ENCODE peak calls at places on chromosomes 2 and 18, in ten cellular contexts. Z is ovary; Y is tibial artery; T is right cardiac atrium; S is CD8-positive, alpha-beta T cell; Q is endothelial cell of umbilical vein; D is HL-60; L is aorta; N is GM23248; W is psoas muscle. H is an unnamed sample.
A peak's percentile ranks its signal among the peaks of the same experiment; 100 is the strongest.

GRCh38 chr2:65382776-65383357 is 49.5 kb downstream of the SPRED2 start:
- DNase-seq in D (peak; percentile 87), Q (no peak), N (peak; percentile 97), S (peak; percentile 78), W (peak; percentile 80), Y (peak; percentile 76), L (peak; percentile 89), Z (peak; percentile 70), T (peak; percentile 88), H (peak; percentile 52)

GRCh38 chr18:41128545-41128944 is 826.5 kb upstream of the PIK3C3 start:
- DNase-seq in S (no peak), L (no peak), D (no peak), Q (no peak), W (no peak), Y (no peak), Z (no peak), T (no peak), N (peak; percentile 47), H (no peak)

GRCh38 chr2:3696542-3696941 is 6.8 kb upstream of the DCDC2C start:
- DNase-seq in Q (no peak), N (no peak), W (no peak), S (no peak), L (no peak), Y (no peak), D (no peak), T (no peak), Z (no peak), H (no peak)

GRCh38 chr2:17401096-17401495 is 117.1 kb downstream of the RAD51AP2 start:
- DNase-seq in W (no peak), Q (no peak), T (no peak), S (no peak), L (no peak), D (no peak), Z (no peak), Y (no peak), N (no peak), H (no peak)

GRCh38 chr2:159086874-159087273 is 118.4 kb downstream of the TANC1 start:
- DNase-seq in S (no peak), Y (no peak), W (no peak), D (no peak), Q (peak; percentile 69), Z (no peak), N (no peak), L (no peak), T (no peak), H (no peak)

GRCh38 chr18:48412339-48412929 is 3.3 kb upstream of the ZBTB7C start:
- DNase-seq in W (no peak), S (no peak), T (no peak), Q (peak; percentile 28), Z (no peak), N (peak; percentile 66), Y (no peak), L (no peak), D (no peak), H (no peak)

GRCh38 chr2:200156140-200156858 is 150.2 kb upstream of the SPATS2L start:
- DNase-seq in N (peak; percentile 94), Y (peak; percentile 51), L (no peak), Z (no peak), T (peak; percentile 56), Q (peak; percentile 8), D (no peak), W (peak; percentile 56), S (no peak), H (no peak)

GRCh38 chr18:49613141-49613641 is 51.3 kb downstream of the LIPG start:
- DNase-seq in L (no peak), T (no peak), N (no peak), Z (no peak), S (no peak), Q (no peak), Y (no peak), D (no peak), W (no peak), H (no peak)

GRCh38 chr2:206556357-206556949 is 85.8 kb upstream of the FAM237A start:
- DNase-seq in D (peak; percentile 21), N (peak; percentile 57), S (no peak), Z (no peak), Y (no peak), L (no peak), Q (peak; percentile 72), T (no peak), W (no peak), H (no peak)

GRCh38 chr2:135258193-135258592 is 206.1 kb downstream of the RAB3GAP1 start:
- DNase-seq in N (no peak), Y (no peak), D (no peak), Z (no peak), T (no peak), S (no peak), L (no peak), Q (no peak), W (no peak), H (no peak)

GRCh38 chr18:12862467-12862866 is 21.6 kb downstream of the PTPN2 start:
- DNase-seq in T (no peak), W (no peak), Q (no peak), D (no peak), L (no peak), Z (no peak), S (no peak), Y (no peak), N (no peak), H (no peak)

GRCh38 chr2:126304147-126304546 is 351.8 kb upstream of the GYPC start:
- DNase-seq in D (no peak), Q (no peak), N (no peak), Z (no peak), Y (no peak), W (no peak), T (no peak), S (no peak), L (no peak), H (no peak)

GRCh38 chr2:176473177-176473576 is 203.9 kb downstream of the MTX2 start:
- DNase-seq in Z (peak; percentile 59), L (no peak), S (no peak), Q (peak; percentile 58), T (peak; percentile 66), Y (no peak), D (no peak), W (no peak), N (peak; percentile 77), H (no peak)

GRCh38 chr2:161134547-161135518 is 25.4 kb upstream of the TANK start:
- DNase-seq in W (no peak), Z (peak; percentile 37), S (no peak), T (peak; percentile 67), Q (peak; percentile 89), L (peak; percentile 50), N (no peak), Y (no peak), D (no peak), H (no peak)

GRCh38 chr2:68879296-68879695 is 8.1 kb upstream of the BMP10 start:
- DNase-seq in Q (peak; percentile 55), S (no peak), Z (no peak), T (no peak), Y (no peak), D (no peak), L (no peak), N (no peak), W (no peak), H (no peak)

GRCh38 chr2:128309341-128310093 is 9.2 kb downstream of the HS6ST1 start:
- DNase-seq in T (peak; percentile 73), S (no peak), Y (peak; percentile 23), N (no peak), Q (no peak), W (peak; percentile 88), L (no peak), Z (peak; percentile 72), D (no peak), H (no peak)

GRCh38 chr2:147382322-147382948 is 462.4 kb upstream of the ACVR2A start:
- DNase-seq in S (no peak), D (no peak), N (no peak), Z (no peak), Y (no peak), T (no peak), W (peak; percentile 43), L (no peak), Q (no peak), H (no peak)

GRCh38 chr2:188495990-188496431 is 204.3 kb downstream of the GULP1 start:
- DNase-seq in S (no peak), T (no peak), L (no peak), Y (no peak), N (peak; percentile 77), D (no peak), W (no peak), Z (no peak), Q (no peak), H (no peak)

DNA sequence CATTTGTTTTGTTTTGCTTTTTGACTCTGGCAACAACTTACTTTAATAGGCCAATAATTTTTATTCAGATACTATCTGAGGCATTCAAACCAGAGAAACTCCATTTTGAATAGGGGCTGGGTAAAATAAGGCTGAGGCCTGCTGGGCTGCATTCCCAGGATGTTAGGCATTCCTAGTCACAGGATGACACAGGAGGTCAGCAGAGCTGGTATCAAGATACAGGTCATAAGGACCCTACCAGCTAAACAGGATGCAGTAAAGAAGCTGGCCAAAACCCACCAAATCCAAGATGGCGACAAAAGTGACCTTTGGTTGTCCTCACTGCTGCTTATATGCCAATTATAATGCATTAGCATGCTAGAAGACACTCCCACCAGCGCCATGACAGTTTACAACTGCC is 102.2 kb upstream of the XPO1 start:
- DNase-seq in Z (no peak), L (no peak), S (no peak), T (no peak), N (no peak), W (no peak), D (no peak), Q (no peak), Y (no peak), H (no peak)
- H3K27ac ChIP-seq in Z (no peak overlapping the region), L (no peak overlapping the region), S (no peak overlapping the region), T (no peak overlapping the region), N (no peak overlapping the region), W (no peak overlapping the region), D (no peak overlapping the region), Q (no peak overlapping the region), Y (no peak overlapping the region), H (no peak overlapping the region)

DNA sequence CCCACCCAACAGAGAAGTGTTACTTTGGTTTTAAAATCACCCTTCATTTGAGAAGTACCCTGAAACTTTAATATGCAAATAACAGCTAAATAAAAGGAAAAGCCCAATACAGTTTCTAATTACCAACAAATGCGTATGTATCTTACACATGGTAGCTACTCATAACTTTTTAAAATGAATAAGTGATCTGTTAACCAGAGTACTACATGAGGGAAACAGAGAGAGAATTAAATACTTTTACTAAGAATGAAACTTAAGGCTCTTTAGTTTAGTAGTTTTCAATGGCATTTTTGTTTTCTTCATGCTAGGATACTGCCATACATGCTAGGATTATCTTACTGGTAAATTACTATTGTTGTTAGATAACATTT is 39.1 kb upstream of the NABP1 start:
- DNase-seq in T (no peak), W (no peak), Z (no peak), L (no peak), S (no peak), Q (no peak), Y (no peak), D (no peak), N (no peak), H (no peak)
- H3K27ac ChIP-seq in T (no peak overlapping the region), W (no peak overlapping the region), Z (no peak overlapping the region), L (no peak overlapping the region), S (no peak overlapping the region), Q (peak overlapping the region; percentile 77), Y (no peak overlapping the region), D (no peak overlapping the region), N (no peak overlapping the region), H (no peak overlapping the region)

GRCh38 chr2:9944330-9944758 is 7.1 kb upstream of the GRHL1 start:
- DNase-seq in S (no peak), Y (no peak), D (no peak), W (no peak), N (peak; percentile 64), T (no peak), L (no peak), Q (no peak), Z (no peak), H (no peak)
- H3K27ac ChIP-seq in S (no peak overlapping the region), Y (no peak overlapping the region), D (no peak overlapping the region), W (no peak overlapping the region), N (no peak overlapping the region), T (no peak overlapping the region), L (no peak overlapping the region), Q (no peak overlapping the region), Z (no peak overlapping the region), H (no peak overlapping the region)

GRCh38 chr2:182367401-182367800 is 59.4 kb downstream of the PDE1A start:
- DNase-seq in Z (no peak), S (no peak), Q (no peak), W (no peak), T (no peak), L (no peak), Y (no peak), D (no peak), N (no peak), H (no peak)
- H3K27ac ChIP-seq in Z (no peak overlapping the region), S (no peak overlapping the region), Q (no peak overlapping the region), W (no peak overlapping the region), T (no peak overlapping the region), L (no peak overlapping the region), Y (peak overlapping the region; percentile 85), D (no peak overlapping the region), N (peak overlapping the region; percentile 70), H (no peak overlapping the region)

H was measured in CD4-positive, alpha-beta T cell.